ENCODE peak calls at places on chromosomes 5 and 9, in five cellular contexts. E, T, I, X and Q are unnamed samples.
A peak's percentile ranks its signal among the peaks of the same experiment; 100 is the strongest.

GRCh38 chr5:25028994-25029393 is 384.2 kb upstream of the CDH10 start:
- DNase-seq in E (no peak), T (no peak), I (no peak), X (no peak), Q (no peak)

GRCh38 chr9:127574089-127574921 is 37.8 kb upstream of the STXBP1 start:
- DNase-seq in E (no peak), T (peak; percentile 70), I (no peak), X (no peak), Q (no peak)

GRCh38 chr5:132257131-132258101 is at the start of gene PDLIM4:
- DNase-seq in E (no peak), T (no peak), I (no peak), X (peak; percentile 6), Q (no peak)

GRCh38 chr9:14245901-14246525 is 67.9 kb downstream of the NFIB start:
- DNase-seq in E (no peak), T (no peak), I (no peak), X (no peak), Q (no peak)

GRCh38 chr5:89729623-89730390 is 679.7 kb downstream of the CETN3 start:
- DNase-seq in E (peak; percentile 21), T (no peak), I (no peak), X (no peak), Q (no peak)

GRCh38 chr9:72648811-72649414 is 127.5 kb downstream of the TMC1 start:
- DNase-seq in E (no peak), T (no peak), I (no peak), X (no peak), Q (no peak)

GRCh38 chr5:135339623-135340022 is 59.4 kb downstream of the MACROH2A1 start:
- DNase-seq in E (no peak), T (no peak), I (no peak), X (no peak), Q (no peak)

GRCh38 chr5:160463775-160464465 is 42.3 kb downstream of the PTTG1 start:
- DNase-seq in E (no peak), T (no peak), I (no peak), X (no peak), Q (no peak)

GRCh38 chr5:3006526-3006925 is 255.0 kb upstream of the IRX2 start:
- DNase-seq in E (no peak), T (no peak), I (no peak), X (no peak), Q (no peak)

GRCh38 chr5:34053571-34054271 is 10.7 kb upstream of the C1QTNF3 start:
- DNase-seq in E (no peak), T (no peak), I (no peak), X (no peak), Q (no peak)

GRCh38 chr5:97338729-97339128 is 155.7 kb upstream of the RIOK2 start:
- DNase-seq in E (no peak), T (no peak), I (no peak), X (no peak), Q (no peak)

GRCh38 chr9:135743021-135743420 is 41.0 kb downstream of the KCNT1 start:
- DNase-seq in E (no peak), T (no peak), I (no peak), X (no peak), Q (no peak)

GRCh38 chr5:65137631-65138030 is 344.1 kb downstream of the ADAMTS6 start:
- DNase-seq in E (no peak), T (no peak), I (no peak), X (no peak), Q (no peak)

GRCh38 chr9:137213160-137214060 is 7.9 kb downstream of the NDOR1 start:
- DNase-seq in E (no peak), T (no peak), I (no peak), X (no peak), Q (no peak)

GRCh38 chr5:138148811-138149210 is 9.6 kb upstream of the NME5 start:
- DNase-seq in E (peak; percentile 46), T (no peak), I (peak; percentile 27), X (no peak), Q (no peak)

GRCh38 chr5:127228540-127229184 is 61.9 kb upstream of the MEGF10 start:
- DNase-seq in E (no peak), T (no peak), I (peak; percentile 53), X (no peak), Q (no peak)

GRCh38 chr9:32404856-32405255 is 20.4 kb downstream of the ACO1 start:
- DNase-seq in E (no peak), T (no peak), I (no peak), X (no peak), Q (no peak)

GRCh38 chr9:125189011-125189360 is 617 bp downstream of the PPP6C start:
- DNase-seq in E (no peak), T (no peak), I (peak; percentile 75), X (peak; percentile 50), Q (no peak)

GRCh38 chr9:101398930-101399640 is 434 bp downstream of the ZNF189 start:
- DNase-seq in E (no peak), T (no peak), I (peak; percentile 75), X (no peak), Q (no peak)

GRCh38 chr9:119441832-119442231 is 72.6 kb upstream of the BRINP1 start:
- DNase-seq in E (no peak), T (no peak), I (no peak), X (no peak), Q (no peak)

GRCh38 chr9:97372580-97372979 is 39.3 kb upstream of the TDRD7 start:
- DNase-seq in E (no peak), T (no peak), I (peak; percentile 19), X (no peak), Q (no peak)

GRCh38 chr5:37696190-37697021 is 143.4 kb downstream of the GDNF start:
- DNase-seq in E (peak; percentile 78), T (no peak), I (no peak), X (no peak), Q (no peak)

GRCh38 chr5:168417731-168418429 is 68.4 kb upstream of the RARS1 start:
- DNase-seq in E (no peak), T (no peak), I (no peak), X (no peak), Q (no peak)

GRCh38 chr5:133474851-133475590 is 137.3 kb downstream of the FSTL4 start:
- DNase-seq in E (no peak), T (no peak), I (no peak), X (no peak), Q (no peak)

GRCh38 chr5:149956685-149957084 is 3.9 kb upstream of the SLC26A2 start:
- DNase-seq in E (no peak), T (no peak), I (no peak), X (no peak), Q (no peak)
- TF ChIP-seq POLR2A in E (no peak), T (no peak), I (no peak), X (no peak), Q (no peak)

DNA sequence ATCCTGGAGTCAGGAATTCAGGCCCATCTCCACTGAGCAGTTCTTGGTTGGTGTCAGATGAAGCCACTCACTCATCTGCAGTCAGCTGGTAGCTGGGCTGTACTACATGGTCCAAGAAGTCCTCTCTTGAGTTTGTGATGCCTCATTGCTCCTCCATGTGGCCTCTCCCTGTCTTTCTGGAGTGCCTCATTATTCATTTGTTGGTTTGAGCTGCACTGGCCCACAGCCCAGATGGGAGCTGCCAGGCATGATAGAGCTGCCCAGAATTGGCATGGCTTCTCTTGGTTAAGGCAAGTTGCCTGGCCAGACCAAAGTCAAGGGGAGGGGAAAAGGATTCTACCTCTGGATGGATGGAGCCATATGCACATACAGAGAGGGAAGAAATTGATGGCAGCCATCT is 8.0 kb downstream of the PTCD2 start:
- DNase-seq in E (no peak), T (no peak), I (peak; percentile 12), X (no peak), Q (no peak)
- TF ChIP-seq POLR2A in E (no peak), T (no peak), I (no peak), X (no peak), Q (no peak)

GRCh38 chr9:74952281-74953151 is at the start of gene C9orf40:
- DNase-seq in E (peak; percentile 81), T (peak; percentile 71), I (peak; percentile 95), X (peak; percentile 85), Q (peak; percentile 93)
- TF ChIP-seq POLR2A in E (no peak), T (peak; percentile 33), I (peak; percentile 88), X (peak; percentile 46), Q (no peak)

GRCh38 chr5:141941307-141941706 is 16.7 kb downstream of the PCDH12 start:
- DNase-seq in E (no peak), T (peak; percentile 25), I (no peak), X (no peak), Q (no peak)

GRCh38 chr5:141941779-141942178 is 16.2 kb downstream of the PCDH12 start:
- DNase-seq in E (no peak), T (no peak), I (no peak), X (no peak), Q (no peak)

GRCh38 chr5:141940695-141941271 is 17.1 kb downstream of the DELE1 start:
- DNase-seq in E (no peak), T (peak; percentile 23), I (no peak), X (no peak), Q (no peak)

GRCh38 chr5:141944086-141944485 is 13.9 kb downstream of the PCDH12 start:
- DNase-seq in E (no peak), T (no peak), I (no peak), X (no peak), Q (no peak)

DNA sequence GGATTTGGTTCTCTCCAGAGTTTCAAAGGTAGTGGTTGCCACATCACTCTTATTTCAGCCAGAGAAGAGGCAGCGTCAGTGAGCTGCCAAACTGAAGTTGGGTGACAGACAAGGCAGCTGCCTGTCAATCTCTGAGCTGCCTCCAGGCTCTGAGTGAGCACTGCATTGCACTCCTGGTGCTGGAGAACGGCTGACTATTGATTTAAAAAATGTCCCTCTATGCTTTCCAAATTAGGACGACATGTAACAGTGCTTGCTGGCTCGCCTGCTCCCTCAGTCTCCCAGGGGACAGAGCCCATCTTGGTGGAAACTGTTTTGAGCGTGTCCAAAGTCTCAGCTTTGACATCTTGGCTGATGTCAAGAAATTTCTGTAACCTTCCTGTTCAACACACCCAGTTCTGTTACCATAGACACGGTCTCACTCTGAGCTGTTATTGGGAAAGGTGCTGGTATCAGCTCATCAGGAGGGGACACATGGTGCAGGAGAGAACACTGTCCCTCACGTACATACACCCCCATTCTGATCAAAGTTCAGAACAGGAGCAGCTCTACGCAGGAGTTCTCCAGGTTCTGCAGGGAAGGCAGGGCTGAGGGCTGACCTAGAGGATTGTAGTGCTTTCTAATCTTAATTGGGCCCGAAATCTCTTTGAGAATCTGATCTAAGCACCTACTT is 15.7 kb downstream of the PCDH12 start:
- DNase-seq in E (no peak), T (no peak), I (no peak), X (no peak), Q (no peak)
- TF ChIP-seq POLR2A in E (no peak), T (no peak), I (no peak), X (no peak), Q (no peak)